ENCODE peak calls at places on chromosomes 2 and 18, in seven cellular contexts. R is body of pancreas, K is A549, E is HCT116, Z is uterus, Y is upper lobe of left lung, F is IMR-90. C is an unnamed sample.

GRCh38 chr2:26195006-26195961 is 22.4 kb downstream of the GAREM2 start:
- DNase-seq in R (no peak), K (no peak), E (no peak), Z (no peak), Y (no peak), F (no peak), C (no peak)

GRCh38 chr2:203328735-203329549 is 748 bp downstream of the ABI2 start:
- DNase-seq in R (peak; percentile 20), K (peak; percentile 36), E (no peak), Z (peak; percentile 40), Y (peak; percentile 91), F (peak; percentile 30), C (peak; percentile 38)

GRCh38 chr2:160073284-160073888 is 11.0 kb upstream of the PLA2R1 start:
- DNase-seq in R (no peak), K (no peak), E (no peak), Z (no peak), Y (no peak), F (no peak), C (no peak)

GRCh38 chr2:237675326-237675725 is 47.9 kb downstream of the LRRFIP1 start:
- DNase-seq in R (no peak), K (no peak), E (no peak), Z (no peak), Y (no peak), F (no peak), C (no peak)

GRCh38 chr2:74045454-74045853 is 60.7 kb downstream of the TET3 start:
- DNase-seq in R (no peak), K (no peak), E (no peak), Z (no peak), Y (no peak), F (peak; percentile 66), C (no peak)

GRCh38 chr18:3037423-3037915 is 24.5 kb upstream of the LPIN2 start:
- DNase-seq in R (peak; percentile 75), K (peak; percentile 69), E (peak; percentile 24), Z (no peak), Y (no peak), F (peak; percentile 90), C (peak; percentile 59)

GRCh38 chr2:70901235-70902066 is 34.2 kb upstream of the ATP6V1B1 start:
- DNase-seq in R (no peak), K (no peak), E (no peak), Z (no peak), Y (peak; percentile 88), F (peak; percentile 34), C (peak; percentile 35)

GRCh38 chr2:30756051-30756719 is 51.1 kb downstream of the CAPN13 start:
- DNase-seq in R (no peak), K (no peak), E (no peak), Z (no peak), Y (no peak), F (no peak), C (peak; percentile 12)

GRCh38 chr2:219261024-219261855 is 7.5 kb upstream of the TUBA4A start:
- DNase-seq in R (no peak), K (no peak), E (no peak), Z (no peak), Y (no peak), F (no peak), C (no peak)

GRCh38 chr2:118403658-118404451 is 315.6 kb downstream of the INSIG2 start:
- DNase-seq in R (no peak), K (no peak), E (no peak), Z (no peak), Y (no peak), F (no peak), C (no peak)

GRCh38 chr18:62596145-62597005 is 73.5 kb downstream of the ZCCHC2 start:
- DNase-seq in R (no peak), K (no peak), E (no peak), Z (no peak), Y (peak; percentile 85), F (no peak), C (no peak)

GRCh38 chr2:86793752-86794151 is 3.0 kb upstream of the CD8A start:
- DNase-seq in R (no peak), K (no peak), E (no peak), Z (no peak), Y (no peak), F (no peak), C (no peak)

GRCh38 chr2:23452853-23453420 is 68.0 kb downstream of the KLHL29 start:
- DNase-seq in R (peak; percentile 17), K (no peak), E (no peak), Z (no peak), Y (no peak), F (peak; percentile 47), C (no peak)

GRCh38 chr2:219502618-219503017 is 3.9 kb downstream of the GMPPA start:
- DNase-seq in R (no peak), K (no peak), E (no peak), Z (no peak), Y (no peak), F (no peak), C (no peak)

GRCh38 chr18:22055466-22055865 is 113.9 kb upstream of the GATA6 start:
- DNase-seq in R (no peak), K (no peak), E (no peak), Z (no peak), Y (no peak), F (no peak), C (no peak)

GRCh38 chr2:238717084-238717483 is 130.8 kb upstream of the TWIST2 start:
- DNase-seq in R (no peak), K (no peak), E (no peak), Z (no peak), Y (no peak), F (no peak), C (no peak)

GRCh38 chr2:238713234-238713832 is 134.6 kb upstream of the TWIST2 start:
- DNase-seq in R (no peak), K (no peak), E (no peak), Z (no peak), Y (no peak), F (no peak), C (no peak)

GRCh38 chr2:238714038-238714528 is 133.8 kb upstream of the TWIST2 start:
- DNase-seq in R (no peak), K (no peak), E (no peak), Z (peak; percentile 63), Y (no peak), F (no peak), C (no peak)

GRCh38 chr2:238716585-238716984 is 131.3 kb upstream of the TWIST2 start:
- DNase-seq in R (no peak), K (no peak), E (no peak), Z (no peak), Y (no peak), F (no peak), C (no peak)

GRCh38 chr2:238716171-238716570 is 131.7 kb upstream of the TWIST2 start:
- DNase-seq in R (no peak), K (no peak), E (no peak), Z (no peak), Y (no peak), F (no peak), C (no peak)
- TF ChIP-seq POLR2A in R (no peak), K (no peak), E (no peak), Z (no peak), Y (no peak), F (no peak), C (no peak)

GRCh38 chr2:153476491-153477095 is 2.0 kb downstream of the RPRM start:
- DNase-seq in R (no peak), K (no peak), E (no peak), Z (peak; percentile 30), Y (peak; percentile 66), F (no peak), C (no peak)

GRCh38 chr2:153478289-153479261 is at the start of gene RPRM:
- DNase-seq in R (peak; percentile 74), K (peak; percentile 60), E (peak; percentile 29), Z (peak; percentile 89), Y (peak; percentile 96), F (peak; percentile 37), C (no peak)

GRCh38 chr2:153477096-153477555 is 1.4 kb downstream of the RPRM start:
- DNase-seq in R (no peak), K (no peak), E (no peak), Z (peak; percentile 25), Y (peak; percentile 46), F (no peak), C (no peak)

GRCh38 chr2:153477641-153478288 is 797 bp downstream of the RPRM start:
- DNase-seq in R (no peak), K (no peak), E (no peak), Z (no peak), Y (peak; percentile 51), F (no peak), C (no peak)

GRCh38 chr2:153474407-153474806 is 4.2 kb downstream of the RPRM start:
- DNase-seq in R (no peak), K (no peak), E (no peak), Z (no peak), Y (no peak), F (no peak), C (no peak)
- TF ChIP-seq POLR2A in R (no peak), K (no peak), E (no peak), Z (no peak), Y (no peak), F (no peak), C (no peak)

GRCh38 chr2:230713331-230714121 is 884 bp downstream of the CAB39 start:
- DNase-seq in R (peak; percentile 63), K (no peak), E (no peak), Z (peak; percentile 24), Y (peak; percentile 91), F (no peak), C (peak; percentile 42)
- TF ChIP-seq POLR2A in R (peak; percentile 41), K (no peak), E (no peak), Z (no peak), Y (no peak), F (no peak), C (no peak)

GRCh38 chr2:112821142-112821541 is 15.4 kb downstream of the IL1B start:
- DNase-seq in R (no peak), K (no peak), E (no peak), Z (no peak), Y (no peak), F (no peak), C (no peak)

GRCh38 chr2:112817082-112817481 is 19.5 kb downstream of the IL1B start:
- DNase-seq in R (no peak), K (no peak), E (no peak), Z (no peak), Y (no peak), F (no peak), C (no peak)

GRCh38 chr2:112819081-112819480 is 17.5 kb downstream of the IL1B start:
- DNase-seq in R (no peak), K (no peak), E (no peak), Z (no peak), Y (no peak), F (no peak), C (no peak)

GRCh38 chr2:112820343-112820742 is 16.2 kb downstream of the IL1B start:
- DNase-seq in R (no peak), K (no peak), E (no peak), Z (no peak), Y (no peak), F (no peak), C (no peak)

DNA sequence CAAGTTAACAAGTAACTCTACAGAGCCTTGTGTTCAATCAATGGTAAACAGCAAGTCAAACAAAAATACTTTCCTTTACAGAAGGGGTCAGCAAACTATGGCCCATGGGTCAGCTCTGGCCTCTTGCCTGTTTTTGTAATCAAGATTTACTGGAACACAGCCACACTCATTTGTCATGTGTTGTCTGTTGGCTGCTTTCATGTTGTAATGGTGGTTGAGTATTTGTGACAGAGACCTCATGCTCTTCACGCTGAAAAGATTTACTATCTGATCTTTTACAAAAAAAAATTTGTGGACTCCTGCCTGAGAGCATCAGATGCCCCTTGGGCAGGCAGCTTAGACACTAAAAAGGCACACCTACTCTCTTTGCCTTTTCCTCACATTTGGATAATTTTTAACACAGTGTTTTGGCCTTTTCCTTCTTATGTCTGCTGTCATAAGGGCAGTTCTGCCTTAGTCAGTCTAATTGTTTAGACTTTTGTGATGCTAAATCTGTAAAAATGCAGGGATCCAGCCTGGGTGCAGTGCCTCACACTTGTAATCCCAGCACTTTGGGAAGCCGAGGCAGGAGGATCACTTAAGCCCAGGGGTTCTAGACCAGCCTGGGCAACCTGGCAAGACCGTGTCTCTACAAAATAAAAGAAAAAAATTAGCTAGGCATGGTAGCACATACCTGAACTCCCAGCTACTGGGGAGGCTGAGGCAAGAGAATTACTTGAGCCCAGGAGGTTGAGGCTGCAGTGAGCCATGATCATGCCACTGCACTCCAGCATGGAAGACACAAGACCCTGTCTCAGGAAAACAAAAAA is 18.3 kb downstream of the IL1B start:
- DNase-seq in R (peak; percentile 40), K (no peak), E (no peak), Z (no peak), Y (no peak), F (no peak), C (no peak)
- TF ChIP-seq POLR2A in R (no peak), K (no peak), E (no peak), Z (no peak), Y (no peak), F (no peak), C (no peak)